ENCODE peak calls at places on chromosome 17, in eight cellular contexts. One of them, this sample, is unnamed.

GRCh38 chr17:34401165-34401564 is 38.1 kb upstream of the CCL1 start:
- DNase-seq in stimulated activated CD8-positive, alpha-beta memory T cell treated with anti-CD3 and anti-CD28 coated beads, Interleukin-2, amount 100 ng/mL, for 48 hours: no peak
- DNase-seq in activated T-helper 1 cell treated with Interleukin-2 at 50 U/mL for 16 hours: no peak
- DNase-seq in B cell: no peak
- DNase-seq in ELR: no peak
- DNase-seq in CD4-positive, alpha-beta memory T cell: no peak
- DNase-seq in hypothalamus: no peak
- DNase-seq in amniotic stem cell: no peak
- DNase-seq in this sample: no peak

GRCh38 chr17:77428020-77428781 is 287.4 kb downstream of the SEC14L1 start:
- DNase-seq in stimulated activated CD8-positive, alpha-beta memory T cell treated with anti-CD3 and anti-CD28 coated beads, Interleukin-2, amount 100 ng/mL, for 48 hours: no peak
- DNase-seq in activated T-helper 1 cell treated with Interleukin-2 at 50 U/mL for 16 hours: no peak
- DNase-seq in B cell: peak
- DNase-seq in ELR: no peak
- DNase-seq in CD4-positive, alpha-beta memory T cell: no peak
- DNase-seq in hypothalamus: no peak
- DNase-seq in amniotic stem cell: no peak
- DNase-seq in this sample: no peak

GRCh38 chr17:62630365-62631085 is 3.1 kb downstream of the MRC2 start:
- DNase-seq in stimulated activated CD8-positive, alpha-beta memory T cell treated with anti-CD3 and anti-CD28 coated beads, Interleukin-2, amount 100 ng/mL, for 48 hours: no peak
- DNase-seq in activated T-helper 1 cell treated with Interleukin-2 at 50 U/mL for 16 hours: no peak
- DNase-seq in B cell: no peak
- DNase-seq in ELR: peak
- DNase-seq in CD4-positive, alpha-beta memory T cell: no peak
- DNase-seq in hypothalamus: no peak
- DNase-seq in amniotic stem cell: no peak
- DNase-seq in this sample: peak

GRCh38 chr17:2241823-2242222 is 61.8 kb downstream of the SMG6 start:
- DNase-seq in stimulated activated CD8-positive, alpha-beta memory T cell treated with anti-CD3 and anti-CD28 coated beads, Interleukin-2, amount 100 ng/mL, for 48 hours: no peak
- DNase-seq in activated T-helper 1 cell treated with Interleukin-2 at 50 U/mL for 16 hours: no peak
- DNase-seq in B cell: no peak
- DNase-seq in ELR: no peak
- DNase-seq in CD4-positive, alpha-beta memory T cell: no peak
- DNase-seq in hypothalamus: no peak
- DNase-seq in amniotic stem cell: no peak
- DNase-seq in this sample: no peak

GRCh38 chr17:5499790-5500189 is 13.4 kb downstream of the MIS12 start:
- DNase-seq in stimulated activated CD8-positive, alpha-beta memory T cell treated with anti-CD3 and anti-CD28 coated beads, Interleukin-2, amount 100 ng/mL, for 48 hours: no peak
- DNase-seq in activated T-helper 1 cell treated with Interleukin-2 at 50 U/mL for 16 hours: no peak
- DNase-seq in B cell: peak
- DNase-seq in ELR: peak
- DNase-seq in CD4-positive, alpha-beta memory T cell: no peak
- DNase-seq in hypothalamus: no peak
- DNase-seq in amniotic stem cell: no peak
- DNase-seq in this sample: peak

GRCh38 chr17:32865141-32865540 is 11.8 kb downstream of the MYO1D start:
- DNase-seq in stimulated activated CD8-positive, alpha-beta memory T cell treated with anti-CD3 and anti-CD28 coated beads, Interleukin-2, amount 100 ng/mL, for 48 hours: no peak
- DNase-seq in activated T-helper 1 cell treated with Interleukin-2 at 50 U/mL for 16 hours: no peak
- DNase-seq in B cell: no peak
- DNase-seq in ELR: no peak
- DNase-seq in CD4-positive, alpha-beta memory T cell: no peak
- DNase-seq in hypothalamus: no peak
- DNase-seq in amniotic stem cell: no peak
- DNase-seq in this sample: no peak

GRCh38 chr17:67021196-67021595 is 23.2 kb upstream of the CACNG1 start:
- DNase-seq in stimulated activated CD8-positive, alpha-beta memory T cell treated with anti-CD3 and anti-CD28 coated beads, Interleukin-2, amount 100 ng/mL, for 48 hours: no peak
- DNase-seq in activated T-helper 1 cell treated with Interleukin-2 at 50 U/mL for 16 hours: no peak
- DNase-seq in B cell: no peak
- DNase-seq in ELR: no peak
- DNase-seq in CD4-positive, alpha-beta memory T cell: no peak
- DNase-seq in hypothalamus: no peak
- DNase-seq in amniotic stem cell: no peak
- DNase-seq in this sample: no peak

GRCh38 chr17:8482546-8482945 is 46.9 kb downstream of the NDEL1 start:
- DNase-seq in stimulated activated CD8-positive, alpha-beta memory T cell treated with anti-CD3 and anti-CD28 coated beads, Interleukin-2, amount 100 ng/mL, for 48 hours: no peak
- DNase-seq in activated T-helper 1 cell treated with Interleukin-2 at 50 U/mL for 16 hours: no peak
- DNase-seq in B cell: no peak
- DNase-seq in ELR: no peak
- DNase-seq in CD4-positive, alpha-beta memory T cell: no peak
- DNase-seq in hypothalamus: no peak
- DNase-seq in amniotic stem cell: no peak
- DNase-seq in this sample: no peak

GRCh38 chr17:2089021-2089422 is 34.1 kb downstream of the HIC1 start:
- DNase-seq in stimulated activated CD8-positive, alpha-beta memory T cell treated with anti-CD3 and anti-CD28 coated beads, Interleukin-2, amount 100 ng/mL, for 48 hours: no peak
- DNase-seq in activated T-helper 1 cell treated with Interleukin-2 at 50 U/mL for 16 hours: no peak
- DNase-seq in B cell: no peak
- DNase-seq in ELR: peak
- DNase-seq in CD4-positive, alpha-beta memory T cell: no peak
- DNase-seq in hypothalamus: no peak
- DNase-seq in amniotic stem cell: peak
- DNase-seq in this sample: peak

GRCh38 chr17:4998666-4999428 is 1.1 kb downstream of the KIF1C start:
- DNase-seq in stimulated activated CD8-positive, alpha-beta memory T cell treated with anti-CD3 and anti-CD28 coated beads, Interleukin-2, amount 100 ng/mL, for 48 hours: no peak
- DNase-seq in activated T-helper 1 cell treated with Interleukin-2 at 50 U/mL for 16 hours: no peak
- DNase-seq in B cell: peak
- DNase-seq in ELR: peak
- DNase-seq in CD4-positive, alpha-beta memory T cell: no peak
- DNase-seq in hypothalamus: no peak
- DNase-seq in amniotic stem cell: no peak
- DNase-seq in this sample: peak

GRCh38 chr17:40124279-40125141 is 2.7 kb downstream of the MSL1 start:
- DNase-seq in stimulated activated CD8-positive, alpha-beta memory T cell treated with anti-CD3 and anti-CD28 coated beads, Interleukin-2, amount 100 ng/mL, for 48 hours: no peak
- DNase-seq in activated T-helper 1 cell treated with Interleukin-2 at 50 U/mL for 16 hours: no peak
- DNase-seq in B cell: no peak
- DNase-seq in ELR: peak
- DNase-seq in CD4-positive, alpha-beta memory T cell: no peak
- DNase-seq in hypothalamus: no peak
- DNase-seq in amniotic stem cell: no peak
- DNase-seq in this sample: peak

GRCh38 chr17:52035336-52035915 is 123.1 kb downstream of the CA10 start:
- DNase-seq in stimulated activated CD8-positive, alpha-beta memory T cell treated with anti-CD3 and anti-CD28 coated beads, Interleukin-2, amount 100 ng/mL, for 48 hours: no peak
- DNase-seq in activated T-helper 1 cell treated with Interleukin-2 at 50 U/mL for 16 hours: no peak
- DNase-seq in B cell: no peak
- DNase-seq in ELR: no peak
- DNase-seq in CD4-positive, alpha-beta memory T cell: no peak
- DNase-seq in hypothalamus: no peak
- DNase-seq in amniotic stem cell: no peak
- DNase-seq in this sample: no peak

GRCh38 chr17:81681672-81682071 is 1.9 kb downstream of the ARL16 start:
- DNase-seq in stimulated activated CD8-positive, alpha-beta memory T cell treated with anti-CD3 and anti-CD28 coated beads, Interleukin-2, amount 100 ng/mL, for 48 hours: no peak
- DNase-seq in activated T-helper 1 cell treated with Interleukin-2 at 50 U/mL for 16 hours: no peak
- DNase-seq in B cell: no peak
- DNase-seq in ELR: no peak
- DNase-seq in CD4-positive, alpha-beta memory T cell: no peak
- DNase-seq in hypothalamus: no peak
- DNase-seq in amniotic stem cell: no peak
- DNase-seq in this sample: no peak

GRCh38 chr17:40419559-40420331 is 2.0 kb upstream of the TOP2A start:
- DNase-seq in stimulated activated CD8-positive, alpha-beta memory T cell treated with anti-CD3 and anti-CD28 coated beads, Interleukin-2, amount 100 ng/mL, for 48 hours: no peak
- DNase-seq in activated T-helper 1 cell treated with Interleukin-2 at 50 U/mL for 16 hours: no peak
- DNase-seq in B cell: no peak
- DNase-seq in ELR: no peak
- DNase-seq in CD4-positive, alpha-beta memory T cell: peak
- DNase-seq in hypothalamus: no peak
- DNase-seq in amniotic stem cell: no peak
- DNase-seq in this sample: no peak

GRCh38 chr17:77471984-77472836 is 331.4 kb downstream of the SEC14L1 start:
- DNase-seq in stimulated activated CD8-positive, alpha-beta memory T cell treated with anti-CD3 and anti-CD28 coated beads, Interleukin-2, amount 100 ng/mL, for 48 hours: no peak
- DNase-seq in activated T-helper 1 cell treated with Interleukin-2 at 50 U/mL for 16 hours: no peak
- DNase-seq in B cell: no peak
- DNase-seq in ELR: peak
- DNase-seq in CD4-positive, alpha-beta memory T cell: no peak
- DNase-seq in hypothalamus: no peak
- DNase-seq in amniotic stem cell: no peak
- DNase-seq in this sample: peak

GRCh38 chr17:42112552-42113176 is at the start of gene DHX58:
- DNase-seq in stimulated activated CD8-positive, alpha-beta memory T cell treated with anti-CD3 and anti-CD28 coated beads, Interleukin-2, amount 100 ng/mL, for 48 hours: no peak
- DNase-seq in activated T-helper 1 cell treated with Interleukin-2 at 50 U/mL for 16 hours: peak
- DNase-seq in B cell: peak
- DNase-seq in ELR: peak
- DNase-seq in CD4-positive, alpha-beta memory T cell: peak
- DNase-seq in hypothalamus: peak
- DNase-seq in amniotic stem cell: peak
- DNase-seq in this sample: peak

GRCh38 chr17:44970136-44970737 is 2.1 kb upstream of the C1QL1 start:
- DNase-seq in stimulated activated CD8-positive, alpha-beta memory T cell treated with anti-CD3 and anti-CD28 coated beads, Interleukin-2, amount 100 ng/mL, for 48 hours: no peak
- DNase-seq in activated T-helper 1 cell treated with Interleukin-2 at 50 U/mL for 16 hours: no peak
- DNase-seq in B cell: peak
- DNase-seq in ELR: peak
- DNase-seq in CD4-positive, alpha-beta memory T cell: no peak
- DNase-seq in hypothalamus: no peak
- DNase-seq in amniotic stem cell: no peak
- DNase-seq in this sample: peak

GRCh38 chr17:28599311-28600184 is 723 bp upstream of the SPAG5 start:
- DNase-seq in stimulated activated CD8-positive, alpha-beta memory T cell treated with anti-CD3 and anti-CD28 coated beads, Interleukin-2, amount 100 ng/mL, for 48 hours: peak
- DNase-seq in activated T-helper 1 cell treated with Interleukin-2 at 50 U/mL for 16 hours: peak
- DNase-seq in B cell: peak
- DNase-seq in ELR: peak
- DNase-seq in CD4-positive, alpha-beta memory T cell: peak
- DNase-seq in hypothalamus: no peak
- DNase-seq in amniotic stem cell: peak
- DNase-seq in this sample: peak